ENCODE peak calls at places on chromosomes 12 and 14, in eight cellular contexts. Q, V, S, E, H, A, Z and W are unnamed samples.

GRCh38 chr14:73269729-73270651 is 32.7 kb downstream of the PAPLN start:
- DNase-seq in Q (no peak), V (peak), S (no peak), E (peak), H (no peak), A (no peak), Z (peak), W (no peak)

GRCh38 chr12:95674631-95675030 is 115.9 kb downstream of the NTN4 start:
- DNase-seq in Q (no peak), V (no peak), S (no peak), E (no peak), H (no peak), A (peak), Z (no peak), W (no peak)

GRCh38 chr12:132945806-132946506 is 10.2 kb downstream of the ZNF605 start:
- DNase-seq in Q (no peak), V (no peak), S (no peak), E (no peak), H (no peak), A (no peak), Z (no peak), W (no peak)

GRCh38 chr12:122117979-122118378 is 39.4 kb downstream of the MLXIP start:
- DNase-seq in Q (no peak), V (no peak), S (no peak), E (no peak), H (no peak), A (no peak), Z (no peak), W (no peak)

GRCh38 chr12:29278673-29279420 is 102.1 kb downstream of the ERGIC2 start:
- DNase-seq in Q (no peak), V (no peak), S (no peak), E (no peak), H (no peak), A (no peak), Z (no peak), W (no peak)

GRCh38 chr14:56244138-56244789 is 126.1 kb downstream of the PELI2 start:
- DNase-seq in Q (no peak), V (no peak), S (no peak), E (no peak), H (no peak), A (peak), Z (no peak), W (no peak)

GRCh38 chr12:108876550-108876949 is 3.3 kb upstream of the DAO start:
- DNase-seq in Q (no peak), V (no peak), S (no peak), E (no peak), H (no peak), A (no peak), Z (no peak), W (no peak)

GRCh38 chr12:54650409-54650808 is 2.2 kb upstream of the DCD start:
- DNase-seq in Q (no peak), V (no peak), S (no peak), E (no peak), H (no peak), A (no peak), Z (no peak), W (no peak)

GRCh38 chr12:63917864-63918742 is 73.6 kb downstream of the SRGAP1 start:
- DNase-seq in Q (peak), V (no peak), S (no peak), E (no peak), H (no peak), A (peak), Z (no peak), W (no peak)

GRCh38 chr12:118344829-118345228 is 27.9 kb downstream of the TAOK3 start:
- DNase-seq in Q (no peak), V (no peak), S (no peak), E (no peak), H (no peak), A (no peak), Z (no peak), W (no peak)

GRCh38 chr12:19251481-19251880 is 121.9 kb downstream of the PLEKHA5 start:
- DNase-seq in Q (no peak), V (no peak), S (no peak), E (no peak), H (no peak), A (no peak), Z (no peak), W (no peak)

GRCh38 chr12:113062502-113063395 is 6.2 kb downstream of the DTX1 start:
- DNase-seq in Q (no peak), V (no peak), S (no peak), E (no peak), H (no peak), A (no peak), Z (no peak), W (no peak)

GRCh38 chr14:76768201-76768656 is 7.0 kb downstream of the VASH1 start:
- DNase-seq in Q (no peak), V (peak), S (no peak), E (peak), H (peak), A (no peak), Z (peak), W (no peak)

GRCh38 chr12:51262758-51263177 is 7.4 kb downstream of the SMAGP start:
- DNase-seq in Q (no peak), V (peak), S (no peak), E (no peak), H (no peak), A (peak), Z (peak), W (no peak)
- TF ChIP-seq CTCF in Q (peak), V (peak), S (no peak), E (peak), H (no peak), A (peak), Z (peak), W (no peak)

DNA sequence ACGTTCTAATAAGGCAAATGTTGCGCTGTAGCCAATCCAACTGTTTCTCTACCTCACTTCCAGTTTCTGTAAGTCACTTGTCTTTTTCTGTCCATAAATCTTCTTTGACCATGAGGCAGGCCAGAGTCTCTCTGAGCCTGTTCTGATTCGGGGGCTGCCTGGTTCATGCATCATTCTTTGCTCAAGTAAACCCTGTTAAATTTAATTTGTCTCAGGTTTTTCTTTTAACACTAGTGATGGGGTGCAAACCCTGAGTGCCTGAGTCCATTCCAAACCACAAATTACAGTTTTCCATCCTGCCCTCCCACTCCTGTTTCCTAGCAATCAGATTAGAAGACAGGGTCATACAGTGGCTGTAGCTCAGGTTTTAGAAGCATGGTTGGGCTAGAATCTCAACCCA is 41.9 kb downstream of the VWF start:
- DNase-seq in Q (no peak), V (no peak), S (no peak), E (peak), H (no peak), A (no peak), Z (no peak), W (no peak)
- H3K27ac ChIP-seq in Q (no peak), V (no peak), S (no peak), E (no peak), H (no peak), A (no peak), Z (no peak), W (no peak)

GRCh38 chr12:66066071-66066928 is 64.2 kb downstream of the LLPH start:
- DNase-seq in Q (no peak), V (no peak), S (no peak), E (no peak), H (no peak), A (peak), Z (peak), W (no peak)
- TF ChIP-seq CTCF in Q (no peak), V (no peak), S (no peak), E (no peak), H (no peak), A (peak), Z (peak), W (no peak)

DNA sequence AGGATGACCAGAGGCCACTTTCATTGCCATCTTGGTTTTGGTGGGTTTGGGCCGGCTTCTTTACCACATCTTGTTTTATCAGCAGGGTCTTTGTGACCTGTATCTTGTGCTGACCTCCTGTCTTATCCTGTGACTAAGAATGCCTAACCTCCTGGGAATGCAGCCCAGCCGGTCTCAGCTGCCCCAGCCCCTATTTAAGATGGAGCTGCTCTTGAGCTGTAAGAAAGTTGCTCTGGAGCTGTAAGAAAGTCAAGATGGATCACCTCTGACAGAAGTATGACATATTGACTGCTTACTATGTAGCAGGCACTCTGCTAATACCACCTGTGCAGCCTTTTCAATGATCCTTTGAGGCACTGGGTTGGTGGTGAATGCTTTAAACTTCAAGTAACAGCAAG is 52.1 kb downstream of the RIN3 start:
- DNase-seq in Q (no peak), V (no peak), S (no peak), E (no peak), H (no peak), A (no peak), Z (no peak), W (no peak)
- H3K27ac ChIP-seq in Q (no peak), V (no peak), S (no peak), E (no peak), H (no peak), A (no peak), Z (no peak), W (no peak)

GRCh38 chr14:21933681-21934080 is 260.1 kb upstream of the OR4E1 start:
- DNase-seq in Q (no peak), V (no peak), S (no peak), E (no peak), H (no peak), A (no peak), Z (no peak), W (no peak)
- TF ChIP-seq CTCF in Q (no peak), V (peak), S (no peak), E (no peak), H (no peak), A (peak), Z (peak), W (no peak)

DNA sequence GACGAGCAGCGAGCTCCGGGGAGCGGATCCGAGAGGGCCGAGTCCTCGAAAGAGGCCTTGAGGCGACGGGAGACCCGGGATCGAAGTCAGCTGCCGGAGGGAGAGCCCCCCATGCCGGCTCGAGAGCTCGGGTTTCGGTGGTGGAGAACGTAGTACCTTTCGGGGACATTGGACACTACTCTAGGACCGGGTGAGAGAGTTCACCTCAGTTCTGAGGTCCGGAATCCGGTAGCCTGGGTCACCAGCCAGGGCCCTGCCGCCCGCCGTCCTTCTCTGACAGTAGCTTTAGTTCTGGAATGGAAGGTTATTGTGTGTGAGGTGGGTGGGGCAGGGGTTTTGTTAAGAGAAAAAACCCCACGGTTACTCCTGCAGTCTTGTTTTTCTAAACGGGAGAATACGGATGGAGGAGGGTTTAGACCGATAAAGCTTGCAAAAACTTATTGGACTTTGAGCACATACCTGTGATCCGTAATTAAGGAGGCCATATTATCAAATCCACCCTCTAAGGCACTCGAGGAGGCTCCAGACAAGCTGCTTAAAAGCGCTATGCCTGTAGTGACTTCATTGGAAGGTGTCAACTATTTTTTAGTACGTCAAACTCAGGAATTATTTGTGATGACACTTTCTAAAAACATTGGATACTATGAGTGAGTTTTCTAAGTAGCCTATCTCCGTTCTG is 765 bp downstream of the SCYL2 start:
- DNase-seq in Q (no peak), V (no peak), S (no peak), E (peak), H (no peak), A (peak), Z (no peak), W (no peak)
- H3K27ac ChIP-seq in Q (peak), V (peak), S (peak), E (peak), H (peak), A (peak), Z (peak), W (peak)

GRCh38 chr12:55745361-55746146 is 2.6 kb downstream of the GDF11 start:
- DNase-seq in Q (no peak), V (no peak), S (no peak), E (no peak), H (no peak), A (peak), Z (peak), W (no peak)

GRCh38 chr12:55742719-55743130 is at the start of gene GDF11:
- DNase-seq in Q (no peak), V (peak), S (peak), E (peak), H (no peak), A (peak), Z (peak), W (no peak)

GRCh38 chr12:55743131-55743921 is 404 bp downstream of the GDF11 start:
- DNase-seq in Q (no peak), V (peak), S (no peak), E (no peak), H (no peak), A (peak), Z (peak), W (no peak)

GRCh38 chr12:55746147-55746912 is 3.4 kb downstream of the GDF11 start:
- DNase-seq in Q (no peak), V (no peak), S (no peak), E (no peak), H (no peak), A (no peak), Z (no peak), W (no peak)

GRCh38 chr12:55743967-55744931 is 1.3 kb downstream of the GDF11 start:
- DNase-seq in Q (no peak), V (no peak), S (no peak), E (no peak), H (no peak), A (no peak), Z (peak), W (no peak)
- TF ChIP-seq CTCF in Q (no peak), V (no peak), S (no peak), E (no peak), H (no peak), A (no peak), Z (no peak), W (no peak)

DNA sequence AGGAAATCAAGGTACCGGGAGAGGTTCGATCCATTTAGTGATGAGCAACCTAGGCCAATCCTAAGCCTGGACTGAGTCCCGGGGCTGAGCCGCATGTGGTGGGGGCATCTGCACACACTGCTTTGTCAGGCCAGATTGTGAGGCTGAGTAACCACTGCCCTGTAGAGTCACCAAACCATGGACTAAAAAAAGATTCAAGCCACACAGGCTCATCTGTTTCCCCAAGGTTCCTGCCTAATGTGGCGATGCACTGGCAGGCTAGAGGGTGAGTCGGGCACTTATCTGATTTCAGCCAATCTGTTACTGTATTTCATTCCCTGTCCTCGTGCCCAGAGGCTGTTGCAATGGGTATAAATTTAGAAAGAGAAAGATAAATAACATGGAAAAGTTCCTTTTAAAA is 140.8 kb downstream of the TTC7B start:
- DNase-seq in Q (no peak), V (no peak), S (no peak), E (peak), H (no peak), A (no peak), Z (no peak), W (no peak)
- H3K27ac ChIP-seq in Q (no peak), V (no peak), S (no peak), E (peak), H (no peak), A (no peak), Z (no peak), W (no peak)

DNA sequence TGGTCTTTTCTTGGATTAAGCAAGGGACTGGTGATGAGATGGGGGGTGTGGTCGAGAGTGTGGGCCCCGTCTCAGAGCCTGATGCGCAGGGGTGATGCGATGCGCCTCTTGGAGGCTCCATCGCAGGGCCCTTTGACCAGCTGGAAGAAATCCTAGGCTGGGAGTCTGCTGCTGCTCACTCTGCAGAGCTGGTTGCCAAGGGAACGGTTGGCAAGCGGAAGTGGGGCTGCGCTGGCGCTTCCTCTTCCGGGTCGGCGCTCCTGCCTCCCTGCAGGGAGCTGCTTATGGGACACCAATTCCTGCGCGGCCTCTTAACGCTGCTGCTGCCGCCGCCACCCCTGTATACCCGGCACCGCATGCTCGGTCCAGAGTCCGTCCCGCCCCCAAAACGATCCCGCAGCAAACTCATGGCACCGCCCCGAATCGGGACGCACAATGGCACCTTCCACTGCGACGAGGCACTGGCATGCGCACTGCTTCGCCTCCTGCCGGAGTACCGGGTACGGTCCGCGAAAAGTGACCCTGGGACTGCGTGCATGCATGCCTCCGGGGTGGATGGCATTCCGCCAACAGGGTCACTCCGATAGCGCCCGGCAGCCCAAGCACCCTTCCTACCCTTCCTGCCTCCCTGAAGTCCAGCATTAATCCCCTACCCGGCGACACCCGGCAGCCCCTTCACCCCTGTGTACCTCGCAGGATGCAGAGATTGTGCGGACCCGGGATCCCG is at the start of gene MYG1:
- DNase-seq in Q (peak), V (peak), S (peak), E (peak), H (peak), A (peak), Z (peak), W (no peak)
- TF ChIP-seq CTCF in Q (no peak), V (peak), S (no peak), E (peak), H (no peak), A (peak), Z (peak), W (no peak)

DNA sequence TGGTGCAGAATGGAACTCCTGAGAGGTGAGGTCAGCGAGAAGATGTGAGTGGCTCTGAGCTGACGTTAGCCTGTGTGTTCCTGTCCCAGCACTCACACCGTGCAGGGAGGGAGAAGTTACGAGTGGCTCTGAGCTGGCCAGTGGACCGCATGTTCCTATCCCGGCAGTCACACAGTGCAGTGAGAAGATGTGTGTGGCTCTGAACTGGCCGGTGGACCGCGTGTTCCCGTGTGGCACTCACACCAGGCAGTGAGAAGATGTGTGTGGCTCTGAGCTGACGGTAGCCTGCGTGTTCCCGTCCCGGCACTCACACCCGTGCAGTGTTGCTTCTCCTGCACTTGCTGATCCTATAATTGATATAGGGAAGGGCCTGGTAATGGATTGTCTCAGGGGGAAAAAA is 59.9 kb downstream of the VCPKMT start:
- DNase-seq in Q (no peak), V (no peak), S (no peak), E (no peak), H (no peak), A (no peak), Z (no peak), W (no peak)
- H3K27ac ChIP-seq in Q (peak), V (no peak), S (no peak), E (no peak), H (no peak), A (no peak), Z (no peak), W (no peak)